ENCODE peak calls at places on chromosomes 2 and 18, in four cellular contexts. E is T-helper 22 cell, B is H1, W is SHP77 treated with DMSO at 0.1 percent for 48 hours. L is an unnamed sample.

GRCh38 chr2:186068154-186068826 is 329.7 kb downstream of the FSIP2 start:
- DNase-seq in B (no peak), W (no peak), E (no peak), L (no peak)

GRCh38 chr18:77035380-77035779 is 97.2 kb downstream of the MBP start:
- DNase-seq in W (no peak), E (no peak), B (no peak), L (no peak)

GRCh38 chr2:113203217-113203530 is 29.4 kb downstream of the PSD4 start:
- DNase-seq in B (no peak), W (no peak), E (no peak), L (no peak)

GRCh38 chr2:69660084-69660483 is 16.5 kb upstream of the AAK1 start:
- DNase-seq in B (no peak), E (no peak), W (no peak), L (no peak)

GRCh38 chr2:1772868-1773267 is 28.6 kb upstream of the PXDN start:
- DNase-seq in E (no peak), W (no peak), B (no peak), L (no peak)

GRCh38 chr18:56162316-56162715 is 476.1 kb downstream of the TXNL1 start:
- DNase-seq in B (no peak), E (no peak), W (no peak), L (no peak)

GRCh38 chr2:130150181-130151144 is 5.6 kb upstream of the CCDC74B start:
- DNase-seq in B (no peak), E (no peak), W (no peak), L (no peak)

GRCh38 chr2:135299656-135300244 is 231.3 kb downstream of the ZRANB3 start:
- DNase-seq in E (no peak), B (no peak), W (no peak), L (no peak)

GRCh38 chr2:50575232-50575631 is 456.7 kb downstream of the NRXN1 start:
- DNase-seq in E (no peak), W (no peak), B (peak; percentile 9), L (no peak)

GRCh38 chr2:118078734-118079133 is 9.5 kb upstream of the INSIG2 start:
- DNase-seq in E (no peak), B (no peak), W (no peak), L (no peak)

GRCh38 chr2:127810156-127810636 is 775 bp downstream of the WDR33 start:
- DNase-seq in B (no peak), E (no peak), W (no peak), L (no peak)

GRCh38 chr18:44590976-44591375 is 89.7 kb upstream of the SETBP1 start:
- DNase-seq in E (no peak), B (no peak), W (no peak), L (no peak)

GRCh38 chr2:200653021-200653420 is 67.2 kb downstream of the AOX1 start:
- DNase-seq in W (no peak), B (no peak), E (no peak), L (no peak)

GRCh38 chr2:219726916-219727315 is 99.5 kb downstream of the SLC4A3 start:
- DNase-seq in E (no peak), W (no peak), B (no peak), L (no peak)

GRCh38 chr18:64713284-64713683 is 564.4 kb upstream of the LINC00305 start:
- DNase-seq in B (no peak), W (no peak), E (no peak), L (no peak)

GRCh38 chr18:50879302-50880107 is 587 bp downstream of the ME2 start:
- DNase-seq in B (no peak), W (no peak), E (peak; percentile 7), L (no peak)

GRCh38 chr2:131828164-131828561 is 300.5 kb downstream of the CCDC74A start:
- DNase-seq in B (no peak), W (no peak), E (no peak), L (no peak)

GRCh38 chr18:46916551-46917107 is 678 bp downstream of the PIAS2 start:
- DNase-seq in W (no peak), B (no peak), E (no peak), L (no peak)

GRCh38 chr2:199410130-199410529 is 47.6 kb downstream of the SATB2 start:
- DNase-seq in W (no peak), E (no peak), B (no peak), L (no peak)

GRCh38 chr2:538646-539045 is 138.6 kb downstream of the TMEM18 start:
- DNase-seq in E (no peak), W (no peak), B (no peak), L (no peak)